ENCODE peak calls at places on chromosomes 7 and 10, in nine cellular contexts. One of them, this sample, is unnamed.

GRCh38 chr10:27701971-27702537 is 43.6 kb downstream of the MKX start:
- DNase-seq in heart left ventricle: no peak
- DNase-seq in AG10803: no peak
- DNase-seq in SHP77 treated with DMSO at 0.1 percent for 48 hours: no peak
- DNase-seq in activated effector memory CD4-positive, alpha-beta T cell treated with anti-CD3 and anti-CD28 coated beads, Interleukin-2, amount 50 U/mL, for 16 hours: no peak
- DNase-seq in activated T-helper 9 cell treated with anti-CD3 and anti-CD28 coated beads, Interleukin-2, amount 50 U/mL, for 16 hours: no peak
- DNase-seq in GM23338: peak
- DNase-seq in Daoy: no peak
- DNase-seq in T-helper 22 cell: no peak
- DNase-seq in this sample: no peak

GRCh38 chr10:62443866-62444265 is 69.7 kb downstream of the ZNF365 start:
- DNase-seq in GM23338: no peak
- DNase-seq in AG10803: peak
- DNase-seq in heart left ventricle: no peak
- DNase-seq in Daoy: no peak
- DNase-seq in T-helper 22 cell: no peak
- DNase-seq in SHP77 treated with DMSO at 0.1 percent for 48 hours: no peak
- DNase-seq in activated T-helper 9 cell treated with anti-CD3 and anti-CD28 coated beads, Interleukin-2, amount 50 U/mL, for 16 hours: no peak
- DNase-seq in activated effector memory CD4-positive, alpha-beta T cell treated with anti-CD3 and anti-CD28 coated beads, Interleukin-2, amount 50 U/mL, for 16 hours: no peak
- DNase-seq in this sample: no peak

GRCh38 chr10:121426307-121426706 is 171.9 kb downstream of the FGFR2 start:
- DNase-seq in activated T-helper 9 cell treated with anti-CD3 and anti-CD28 coated beads, Interleukin-2, amount 50 U/mL, for 16 hours: no peak
- DNase-seq in GM23338: peak
- DNase-seq in Daoy: peak
- DNase-seq in activated effector memory CD4-positive, alpha-beta T cell treated with anti-CD3 and anti-CD28 coated beads, Interleukin-2, amount 50 U/mL, for 16 hours: no peak
- DNase-seq in T-helper 22 cell: no peak
- DNase-seq in SHP77 treated with DMSO at 0.1 percent for 48 hours: no peak
- DNase-seq in AG10803: no peak
- DNase-seq in heart left ventricle: no peak
- DNase-seq in this sample: no peak

GRCh38 chr10:20903635-20904390 is 6.7 kb upstream of the NEBL start:
- DNase-seq in SHP77 treated with DMSO at 0.1 percent for 48 hours: no peak
- DNase-seq in heart left ventricle: no peak
- DNase-seq in AG10803: no peak
- DNase-seq in GM23338: no peak
- DNase-seq in activated effector memory CD4-positive, alpha-beta T cell treated with anti-CD3 and anti-CD28 coated beads, Interleukin-2, amount 50 U/mL, for 16 hours: no peak
- DNase-seq in activated T-helper 9 cell treated with anti-CD3 and anti-CD28 coated beads, Interleukin-2, amount 50 U/mL, for 16 hours: no peak
- DNase-seq in T-helper 22 cell: no peak
- DNase-seq in Daoy: no peak
- DNase-seq in this sample: no peak

GRCh38 chr7:4683043-4683883 is 1.2 kb downstream of the FOXK1 start:
- DNase-seq in T-helper 22 cell: peak
- DNase-seq in activated effector memory CD4-positive, alpha-beta T cell treated with anti-CD3 and anti-CD28 coated beads, Interleukin-2, amount 50 U/mL, for 16 hours: peak
- DNase-seq in AG10803: no peak
- DNase-seq in SHP77 treated with DMSO at 0.1 percent for 48 hours: no peak
- DNase-seq in Daoy: no peak
- DNase-seq in heart left ventricle: peak
- DNase-seq in activated T-helper 9 cell treated with anti-CD3 and anti-CD28 coated beads, Interleukin-2, amount 50 U/mL, for 16 hours: peak
- DNase-seq in GM23338: no peak
- DNase-seq in this sample: no peak

GRCh38 chr7:142438235-142438922 is 180.5 kb upstream of the PRSS58 start:
- DNase-seq in T-helper 22 cell: no peak
- DNase-seq in Daoy: peak
- DNase-seq in GM23338: peak
- DNase-seq in heart left ventricle: peak
- DNase-seq in AG10803: peak
- DNase-seq in activated effector memory CD4-positive, alpha-beta T cell treated with anti-CD3 and anti-CD28 coated beads, Interleukin-2, amount 50 U/mL, for 16 hours: peak
- DNase-seq in activated T-helper 9 cell treated with anti-CD3 and anti-CD28 coated beads, Interleukin-2, amount 50 U/mL, for 16 hours: no peak
- DNase-seq in SHP77 treated with DMSO at 0.1 percent for 48 hours: no peak
- DNase-seq in this sample: no peak

GRCh38 chr7:27204851-27205322 is 5.0 kb upstream of the HOXA13 start:
- DNase-seq in T-helper 22 cell: no peak
- DNase-seq in Daoy: peak
- DNase-seq in activated T-helper 9 cell treated with anti-CD3 and anti-CD28 coated beads, Interleukin-2, amount 50 U/mL, for 16 hours: no peak
- DNase-seq in AG10803: peak
- DNase-seq in activated effector memory CD4-positive, alpha-beta T cell treated with anti-CD3 and anti-CD28 coated beads, Interleukin-2, amount 50 U/mL, for 16 hours: no peak
- DNase-seq in heart left ventricle: no peak
- DNase-seq in GM23338: peak
- DNase-seq in SHP77 treated with DMSO at 0.1 percent for 48 hours: no peak
- DNase-seq in this sample: no peak

GRCh38 chr10:133308431-133309110 is at the start of the genes TUBGCP2 and ZNF511:
- DNase-seq in T-helper 22 cell: peak
- DNase-seq in heart left ventricle: peak
- DNase-seq in AG10803: peak
- DNase-seq in GM23338: peak
- DNase-seq in activated T-helper 9 cell treated with anti-CD3 and anti-CD28 coated beads, Interleukin-2, amount 50 U/mL, for 16 hours: peak
- DNase-seq in activated effector memory CD4-positive, alpha-beta T cell treated with anti-CD3 and anti-CD28 coated beads, Interleukin-2, amount 50 U/mL, for 16 hours: peak
- DNase-seq in Daoy: peak
- DNase-seq in SHP77 treated with DMSO at 0.1 percent for 48 hours: peak
- DNase-seq in this sample: peak

GRCh38 chr10:3265081-3265480 is 92.5 kb upstream of the PITRM1 start:
- DNase-seq in Daoy: peak
- DNase-seq in SHP77 treated with DMSO at 0.1 percent for 48 hours: no peak
- DNase-seq in T-helper 22 cell: no peak
- DNase-seq in AG10803: peak
- DNase-seq in heart left ventricle: no peak
- DNase-seq in activated T-helper 9 cell treated with anti-CD3 and anti-CD28 coated beads, Interleukin-2, amount 50 U/mL, for 16 hours: no peak
- DNase-seq in GM23338: no peak
- DNase-seq in activated effector memory CD4-positive, alpha-beta T cell treated with anti-CD3 and anti-CD28 coated beads, Interleukin-2, amount 50 U/mL, for 16 hours: no peak
- DNase-seq in this sample: peak

GRCh38 chr10:74824184-74825032 is 2.0 kb upstream of the KAT6B start:
- DNase-seq in T-helper 22 cell: peak
- DNase-seq in GM23338: peak
- DNase-seq in activated effector memory CD4-positive, alpha-beta T cell treated with anti-CD3 and anti-CD28 coated beads, Interleukin-2, amount 50 U/mL, for 16 hours: peak
- DNase-seq in SHP77 treated with DMSO at 0.1 percent for 48 hours: no peak
- DNase-seq in AG10803: peak
- DNase-seq in heart left ventricle: no peak
- DNase-seq in Daoy: no peak
- DNase-seq in activated T-helper 9 cell treated with anti-CD3 and anti-CD28 coated beads, Interleukin-2, amount 50 U/mL, for 16 hours: peak
- DNase-seq in this sample: no peak

GRCh38 chr7:121558288-121558687 is 162.2 kb upstream of the FAM3C start:
- DNase-seq in AG10803: no peak
- DNase-seq in SHP77 treated with DMSO at 0.1 percent for 48 hours: no peak
- DNase-seq in heart left ventricle: no peak
- DNase-seq in Daoy: no peak
- DNase-seq in activated effector memory CD4-positive, alpha-beta T cell treated with anti-CD3 and anti-CD28 coated beads, Interleukin-2, amount 50 U/mL, for 16 hours: no peak
- DNase-seq in activated T-helper 9 cell treated with anti-CD3 and anti-CD28 coated beads, Interleukin-2, amount 50 U/mL, for 16 hours: no peak
- DNase-seq in GM23338: peak
- DNase-seq in T-helper 22 cell: no peak
- DNase-seq in this sample: no peak

GRCh38 chr7:1611708-1612241 is 41.9 kb upstream of the PSMG3 start:
- DNase-seq in Daoy: peak
- DNase-seq in activated T-helper 9 cell treated with anti-CD3 and anti-CD28 coated beads, Interleukin-2, amount 50 U/mL, for 16 hours: no peak
- DNase-seq in SHP77 treated with DMSO at 0.1 percent for 48 hours: no peak
- DNase-seq in activated effector memory CD4-positive, alpha-beta T cell treated with anti-CD3 and anti-CD28 coated beads, Interleukin-2, amount 50 U/mL, for 16 hours: no peak
- DNase-seq in GM23338: no peak
- DNase-seq in heart left ventricle: no peak
- DNase-seq in T-helper 22 cell: no peak
- DNase-seq in AG10803: peak
- DNase-seq in this sample: peak

GRCh38 chr7:107208046-107208458 is 39.2 kb downstream of the HBP1 start:
- DNase-seq in Daoy: no peak
- DNase-seq in T-helper 22 cell: no peak
- DNase-seq in heart left ventricle: no peak
- DNase-seq in GM23338: no peak
- DNase-seq in AG10803: peak
- DNase-seq in SHP77 treated with DMSO at 0.1 percent for 48 hours: no peak
- DNase-seq in activated T-helper 9 cell treated with anti-CD3 and anti-CD28 coated beads, Interleukin-2, amount 50 U/mL, for 16 hours: no peak
- DNase-seq in activated effector memory CD4-positive, alpha-beta T cell treated with anti-CD3 and anti-CD28 coated beads, Interleukin-2, amount 50 U/mL, for 16 hours: no peak
- DNase-seq in this sample: no peak

GRCh38 chr7:151087247-151088018 is 1.2 kb downstream of the AGAP3 start:
- DNase-seq in SHP77 treated with DMSO at 0.1 percent for 48 hours: peak
- DNase-seq in AG10803: peak
- DNase-seq in activated T-helper 9 cell treated with anti-CD3 and anti-CD28 coated beads, Interleukin-2, amount 50 U/mL, for 16 hours: peak
- DNase-seq in T-helper 22 cell: no peak
- DNase-seq in activated effector memory CD4-positive, alpha-beta T cell treated with anti-CD3 and anti-CD28 coated beads, Interleukin-2, amount 50 U/mL, for 16 hours: peak
- DNase-seq in Daoy: peak
- DNase-seq in heart left ventricle: peak
- DNase-seq in GM23338: no peak
- DNase-seq in this sample: peak

This sample was measured in RCC 7860.